ENCODE peak calls at places on chromosome 20, in six cellular contexts. One of them, this sample, is unnamed.

GRCh38 chr20:17676942-17677341 is 5.1 kb downstream of the RRBP1 start:
- DNase-seq in RPMI7951: no peak
- DNase-seq in head of caudate nucleus: no peak
- DNase-seq in pancreas: no peak
- DNase-seq in stromal cell of bone marrow: no peak
- DNase-seq in brain microvascular endothelial cell: no peak
- DNase-seq in this sample: no peak

GRCh38 chr20:60049601-60050000 is 91.4 kb downstream of the CDH26 start:
- DNase-seq in RPMI7951: no peak
- DNase-seq in head of caudate nucleus: no peak
- DNase-seq in pancreas: no peak
- DNase-seq in stromal cell of bone marrow: no peak
- DNase-seq in brain microvascular endothelial cell: no peak
- DNase-seq in this sample: no peak

GRCh38 chr20:3090565-3090964 is 6.0 kb upstream of the AVP start:
- DNase-seq in RPMI7951: no peak
- DNase-seq in head of caudate nucleus: no peak
- DNase-seq in pancreas: no peak
- DNase-seq in stromal cell of bone marrow: no peak
- DNase-seq in brain microvascular endothelial cell: no peak
- DNase-seq in this sample: no peak

GRCh38 chr20:63847374-63848002 is 13.8 kb upstream of the ABHD16B start:
- DNase-seq in RPMI7951: peak; percentile 60
- DNase-seq in head of caudate nucleus: no peak
- DNase-seq in pancreas: no peak
- DNase-seq in stromal cell of bone marrow: no peak
- DNase-seq in brain microvascular endothelial cell: no peak
- DNase-seq in this sample: no peak

GRCh38 chr20:19992996-19993908 is 23.9 kb upstream of the NAA20 start:
- DNase-seq in RPMI7951: peak; percentile 100
- DNase-seq in head of caudate nucleus: peak; percentile 66
- DNase-seq in pancreas: no peak
- DNase-seq in stromal cell of bone marrow: peak; percentile 49
- DNase-seq in brain microvascular endothelial cell: peak; percentile 88
- DNase-seq in this sample: no peak

GRCh38 chr20:12535316-12535715 is 473.5 kb upstream of the SPTLC3 start:
- DNase-seq in RPMI7951: no peak
- DNase-seq in head of caudate nucleus: no peak
- DNase-seq in pancreas: no peak
- DNase-seq in stromal cell of bone marrow: no peak
- DNase-seq in brain microvascular endothelial cell: no peak
- DNase-seq in this sample: no peak

GRCh38 chr20:38343107-38343797 is 3.0 kb upstream of the LBP start:
- DNase-seq in RPMI7951: peak; percentile 20
- DNase-seq in head of caudate nucleus: no peak
- DNase-seq in pancreas: no peak
- DNase-seq in stromal cell of bone marrow: no peak
- DNase-seq in brain microvascular endothelial cell: no peak
- DNase-seq in this sample: no peak

GRCh38 chr20:21182832-21183563 is 57.1 kb downstream of the KIZ start:
- DNase-seq in RPMI7951: peak; percentile 94
- DNase-seq in head of caudate nucleus: no peak
- DNase-seq in pancreas: no peak
- DNase-seq in stromal cell of bone marrow: peak; percentile 90
- DNase-seq in brain microvascular endothelial cell: peak; percentile 64
- DNase-seq in this sample: no peak

GRCh38 chr20:51594206-51594998 is 51.9 kb upstream of the NFATC2 start:
- DNase-seq in RPMI7951: no peak
- DNase-seq in head of caudate nucleus: peak; percentile 75
- DNase-seq in pancreas: no peak
- DNase-seq in stromal cell of bone marrow: no peak
- DNase-seq in brain microvascular endothelial cell: no peak
- DNase-seq in this sample: no peak

GRCh38 chr20:57698867-57699275 is 10.9 kb downstream of the PMEPA1 start:
- DNase-seq in RPMI7951: peak; percentile 81
- DNase-seq in head of caudate nucleus: no peak
- DNase-seq in pancreas: no peak
- DNase-seq in stromal cell of bone marrow: no peak
- DNase-seq in brain microvascular endothelial cell: peak; percentile 22
- DNase-seq in this sample: no peak

GRCh38 chr20:846894-847278 is 13.4 kb downstream of the FAM110A start:
- DNase-seq in RPMI7951: no peak
- DNase-seq in head of caudate nucleus: no peak
- DNase-seq in pancreas: no peak
- DNase-seq in stromal cell of bone marrow: no peak
- DNase-seq in brain microvascular endothelial cell: no peak
- DNase-seq in this sample: no peak

GRCh38 chr20:53142225-53142624 is 170.1 kb downstream of the TSHZ2 start:
- DNase-seq in RPMI7951: no peak
- DNase-seq in head of caudate nucleus: no peak
- DNase-seq in pancreas: no peak
- DNase-seq in stromal cell of bone marrow: no peak
- DNase-seq in brain microvascular endothelial cell: no peak
- DNase-seq in this sample: no peak

GRCh38 chr20:9279905-9280304 is 211.0 kb downstream of the PLCB4 start:
- DNase-seq in RPMI7951: no peak
- DNase-seq in head of caudate nucleus: no peak
- DNase-seq in pancreas: no peak
- DNase-seq in stromal cell of bone marrow: peak; percentile 39
- DNase-seq in brain microvascular endothelial cell: no peak
- DNase-seq in this sample: no peak

GRCh38 chr20:58889334-58890072 is 37.0 kb downstream of the GNAS start:
- DNase-seq in RPMI7951: no peak
- DNase-seq in head of caudate nucleus: no peak
- DNase-seq in pancreas: peak; percentile 68
- DNase-seq in stromal cell of bone marrow: no peak
- DNase-seq in brain microvascular endothelial cell: no peak
- DNase-seq in this sample: no peak

GRCh38 chr20:58514321-58515239 is 619 bp downstream of the APCDD1L start:
- DNase-seq in RPMI7951: peak; percentile 69
- DNase-seq in head of caudate nucleus: no peak
- DNase-seq in pancreas: no peak
- DNase-seq in stromal cell of bone marrow: peak; percentile 2
- DNase-seq in brain microvascular endothelial cell: no peak
- DNase-seq in this sample: peak; percentile 69

This sample was measured in type B pancreatic cell.